ENCODE peak calls at places on chromosomes 5 and 9, in five cellular contexts. W is K562, Z is HEK293T, H is HepG2, O is SK-N-SH. M is an unnamed sample.

GRCh38 chr9:83933804-83934203 is 12.6 kb upstream of the KIF27 start:
- DNase-seq in W (no peak), Z (no peak), H (no peak), O (no peak), M (no peak)

GRCh38 chr5:14364096-14364495 is 217.5 kb upstream of the OTULINL start:
- DNase-seq in W (no peak), Z (no peak), H (no peak), O (peak), M (no peak)

GRCh38 chr5:68216737-68217231 is 1.2 kb downstream of the PIK3R1 start:
- DNase-seq in W (peak), Z (no peak), H (no peak), O (peak), M (no peak)

GRCh38 chr9:136013116-136013515 is 51.9 kb upstream of the UBAC1 start:
- DNase-seq in W (no peak), Z (no peak), H (no peak), O (no peak), M (no peak)

GRCh38 chr5:159899067-159900049 is 16.9 kb upstream of the ADRA1B start:
- DNase-seq in W (no peak), Z (no peak), H (no peak), O (no peak), M (no peak)

GRCh38 chr9:134271338-134272301 is 54.6 kb upstream of the RXRA start:
- DNase-seq in W (no peak), Z (no peak), H (no peak), O (no peak), M (no peak)

GRCh38 chr9:132970306-132971062 is 8.0 kb upstream of the GFI1B start:
- DNase-seq in W (no peak), Z (no peak), H (no peak), O (no peak), M (no peak)

GRCh38 chr9:78278801-78279200 is 18.1 kb upstream of the PSAT1 start:
- DNase-seq in W (no peak), Z (no peak), H (no peak), O (no peak), M (no peak)

GRCh38 chr5:175657593-175658271 is at the start of gene HRH2:
- DNase-seq in W (no peak), Z (no peak), H (no peak), O (peak), M (no peak)

GRCh38 chr9:5947912-5948311 is 57.2 kb downstream of the MLANA start:
- DNase-seq in W (peak), Z (peak), H (no peak), O (no peak), M (peak)

GRCh38 chr9:99299214-99300102 is 77.4 kb downstream of the SEC61B start:
- DNase-seq in W (no peak), Z (no peak), H (peak), O (peak), M (no peak)

GRCh38 chr5:150946351-150946905 is 41.6 kb upstream of the ZNF300 start:
- DNase-seq in W (peak), Z (no peak), H (no peak), O (peak), M (no peak)

GRCh38 chr5:169534311-169534880 is 49.2 kb upstream of the SPDL1 start:
- DNase-seq in W (no peak), Z (no peak), H (no peak), O (no peak), M (no peak)

GRCh38 chr5:147234825-147235635 is at the start of gene STK32A:
- DNase-seq in W (no peak), Z (peak), H (no peak), O (peak), M (no peak)

GRCh38 chr9:34125681-34126206 is 754 bp downstream of the DCAF12 start:
- DNase-seq in W (peak), Z (peak), H (peak), O (peak), M (no peak)

GRCh38 chr9:19286634-19287188 is 56.2 kb downstream of the DENND4C start:
- DNase-seq in W (peak), Z (peak), H (peak), O (no peak), M (no peak)

GRCh38 chr5:174581483-174581882 is 142.9 kb upstream of the MSX2 start:
- DNase-seq in W (peak), Z (peak), H (peak), O (peak), M (no peak)

GRCh38 chr9:89477811-89478583 is 19.9 kb downstream of the SEMA4D start:
- DNase-seq in W (no peak), Z (no peak), H (no peak), O (no peak), M (no peak)
- TF ChIP-seq FOXM1 in W (no peak), Z (no peak), H (no peak), O (no peak), M (no peak)

GRCh38 chr9:122264360-122265264 is at the start of the genes MRRF and RBM18:
- DNase-seq in W (peak), Z (peak), H (peak), O (peak), M (peak)

GRCh38 chr9:122262073-122262472 is 2.6 kb downstream of the RBM18 start:
- DNase-seq in W (no peak), Z (no peak), H (no peak), O (no peak), M (no peak)

GRCh38 chr9:122261469-122261881 is 3.2 kb downstream of the RBM18 start:
- DNase-seq in W (peak), Z (no peak), H (peak), O (no peak), M (no peak)

GRCh38 chr9:122265265-122265900 is 701 bp downstream of the MRRF start:
- DNase-seq in W (peak), Z (peak), H (peak), O (no peak), M (peak)

DNA sequence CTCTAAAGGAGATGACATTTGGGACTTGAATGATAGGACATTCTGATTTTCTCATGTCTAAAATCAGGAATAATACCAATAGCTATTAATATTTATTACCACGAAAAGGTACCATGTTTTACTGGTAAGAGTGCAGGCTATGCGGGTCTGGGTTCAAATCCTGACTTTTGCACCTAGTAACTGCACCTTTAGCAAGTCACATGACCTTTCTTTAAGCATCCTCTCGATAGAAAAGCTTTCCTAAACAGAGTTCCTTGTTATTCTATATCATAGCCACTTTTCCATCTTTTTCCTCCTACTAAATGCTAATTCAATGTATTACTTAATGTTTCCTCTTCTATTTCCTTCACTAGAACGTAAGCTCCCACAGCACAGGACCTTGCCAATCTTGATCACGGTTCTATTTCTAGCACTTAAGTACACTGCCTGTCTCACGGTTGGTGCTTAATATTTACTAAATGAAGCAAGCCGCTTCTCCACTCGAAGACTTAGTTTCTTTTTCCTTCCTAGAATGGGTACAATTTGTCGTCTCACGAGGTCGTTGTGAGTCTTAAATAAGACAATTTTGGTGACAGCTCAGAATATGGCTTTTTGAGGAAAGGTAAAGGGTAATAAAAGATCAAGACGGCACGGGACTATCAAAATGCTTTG is 816 bp downstream of the RBM18 start:
- DNase-seq in W (no peak), Z (no peak), H (no peak), O (no peak), M (no peak)
- TF ChIP-seq FOXM1 in W (no peak), Z (no peak), H (no peak), O (no peak), M (no peak)

GRCh38 chr5:96977228-96977627 is 41.3 kb downstream of the LNPEP start:
- DNase-seq in W (no peak), Z (no peak), H (no peak), O (no peak), M (no peak)

GRCh38 chr5:96984506-96985192 is 48.8 kb downstream of the LNPEP start:
- DNase-seq in W (no peak), Z (no peak), H (no peak), O (no peak), M (no peak)

GRCh38 chr5:96973561-96974401 is 37.9 kb downstream of the LNPEP start:
- DNase-seq in W (no peak), Z (no peak), H (no peak), O (no peak), M (no peak)

GRCh38 chr5:96975656-96976055 is 39.8 kb downstream of the LNPEP start:
- DNase-seq in W (no peak), Z (no peak), H (no peak), O (no peak), M (no peak)

DNA sequence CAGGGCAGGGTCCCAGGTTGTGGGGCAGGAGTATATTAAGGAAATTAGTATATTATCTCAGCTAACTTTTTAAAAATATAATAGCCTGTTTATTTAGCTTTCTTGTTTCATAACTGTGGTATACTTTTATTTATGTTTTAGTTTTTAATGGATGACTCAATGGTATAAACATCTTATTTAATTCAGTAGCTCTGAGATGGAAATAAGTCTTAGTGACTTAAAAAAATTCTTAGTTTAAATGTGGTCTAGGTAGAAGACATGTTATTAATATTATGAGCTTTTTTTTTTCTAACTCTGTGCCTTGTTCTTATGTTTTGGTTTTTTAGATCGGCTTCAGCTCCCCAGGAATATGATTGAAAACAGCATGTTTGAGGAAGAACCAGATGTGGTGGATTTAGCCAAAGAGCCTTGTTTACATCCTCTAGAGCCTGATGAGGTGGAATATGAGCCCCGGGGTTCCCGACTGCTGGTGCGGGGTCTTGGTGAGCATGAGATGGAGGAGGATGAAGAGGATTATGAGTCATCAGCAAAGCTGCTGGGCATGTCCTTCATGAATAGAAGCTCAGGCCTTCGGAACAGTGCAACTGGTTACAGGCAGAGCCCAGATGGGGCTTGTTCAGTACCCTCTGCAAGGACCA is 43.1 kb downstream of the LNPEP start:
- DNase-seq in W (no peak), Z (no peak), H (no peak), O (no peak), M (no peak)
- TF ChIP-seq FOXM1 in W (no peak), Z (no peak), H (no peak), O (no peak), M (no peak)

GRCh38 chr5:110161162-110161561 is 471.4 kb downstream of the MAN2A1 start:
- DNase-seq in W (no peak), Z (no peak), H (no peak), O (no peak), M (no peak)

GRCh38 chr5:110159202-110159601 is 469.5 kb downstream of the MAN2A1 start:
- DNase-seq in W (no peak), Z (no peak), H (no peak), O (no peak), M (no peak)
- TF ChIP-seq FOXM1 in W (no peak), Z (no peak), H (no peak), O (no peak), M (no peak)

M was measured in GM12878.